ENCODE peak calls at places on chromosomes 2 and 18, in six cellular contexts. M is CD14-positive monocyte, P is tibial artery, G is cardiac fibroblast, K is body of pancreas, E is fibroblast of lung. O is an unnamed sample.

GRCh38 chr18:22676423-22676822 is 256.7 kb upstream of the RBBP8 start:
- DNase-seq in G (peak), E (no peak), K (no peak), M (no peak), P (no peak), O (no peak)

GRCh38 chr2:19746611-19747309 is 155.0 kb downstream of the TTC32 start:
- DNase-seq in M (no peak), G (no peak), E (no peak), K (no peak), P (no peak), O (no peak)

GRCh38 chr2:28268386-28268785 is 124.3 kb upstream of the FOSL2 start:
- DNase-seq in P (no peak), G (peak), E (peak), K (no peak), M (no peak), O (no peak)

GRCh38 chr2:167135691-167136090 is 247.4 kb downstream of the XIRP2 start:
- DNase-seq in K (no peak), P (no peak), M (no peak), G (peak), E (peak), O (no peak)

GRCh38 chr2:147829106-147829505 is 15.7 kb upstream of the ACVR2A start:
- DNase-seq in E (peak), P (no peak), M (no peak), K (no peak), G (peak), O (no peak)

GRCh38 chr2:199458017-199458805 is 472 bp upstream of the SATB2 start:
- DNase-seq in P (no peak), E (peak), G (no peak), M (no peak), K (peak), O (no peak)

GRCh38 chr2:184072470-184072869 is 525.9 kb upstream of the ZNF804A start:
- DNase-seq in M (no peak), K (no peak), E (no peak), G (no peak), P (no peak), O (no peak)

GRCh38 chr18:9348079-9348671 is 13.6 kb downstream of the TWSG1 start:
- DNase-seq in M (no peak), G (peak), E (peak), K (no peak), P (no peak), O (no peak)

GRCh38 chr18:10361660-10362059 is 92.8 kb upstream of the APCDD1 start:
- DNase-seq in K (no peak), E (no peak), P (no peak), M (no peak), G (no peak), O (no peak)

GRCh38 chr2:231393149-231394131 is 2.1 kb upstream of the B3GNT7 start:
- DNase-seq in P (no peak), K (no peak), G (no peak), E (no peak), M (no peak), O (no peak)
- TF ChIP-seq CTCF in P (no peak), K (no peak), G (peak), E (no peak), M (no peak), O (peak)

DNA sequence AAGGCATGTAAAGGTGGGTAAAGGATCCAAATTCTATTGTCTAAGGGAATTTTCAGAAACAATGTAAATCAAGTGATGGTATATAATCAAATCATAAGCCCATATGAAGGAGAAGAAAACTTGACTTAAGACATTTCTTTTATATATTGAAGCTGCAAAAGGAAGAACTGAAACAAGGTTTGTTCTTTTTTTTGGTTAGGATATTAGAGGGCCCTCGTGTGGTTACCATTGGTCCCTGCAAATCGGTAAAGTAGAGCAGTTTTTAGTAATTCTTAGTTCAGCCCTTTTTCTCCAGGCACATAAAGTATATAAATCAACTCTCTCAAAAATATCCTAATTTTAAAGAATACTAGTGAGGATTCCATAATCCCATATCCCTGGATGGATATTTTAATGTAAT is 105.6 kb upstream of the STK17B start:
- DNase-seq in P (no peak), K (no peak), M (no peak), G (peak), E (no peak), O (no peak)
- TF ChIP-seq CTCF in P (peak), K (no peak), M (peak), G (peak), E (peak), O (peak)

GRCh38 chr2:133680399-133681044 is 112.3 kb upstream of the NCKAP5 start:
- DNase-seq in E (no peak), P (no peak), M (no peak), G (peak), K (no peak), O (no peak)
- TF ChIP-seq CTCF in E (no peak), P (no peak), M (no peak), G (no peak), K (no peak), O (peak)

GRCh38 chr2:8524823-8525222 is 157.0 kb upstream of the ID2 start:
- DNase-seq in K (no peak), E (no peak), M (no peak), G (no peak), P (no peak), O (no peak)

GRCh38 chr2:8525236-8525581 is 156.6 kb upstream of the ID2 start:
- DNase-seq in M (no peak), P (no peak), E (no peak), K (no peak), G (no peak), O (no peak)

GRCh38 chr2:8526403-8526696 is 155.5 kb upstream of the ID2 start:
- DNase-seq in M (no peak), P (no peak), E (no peak), K (no peak), G (no peak), O (no peak)

GRCh38 chr2:8527031-8527430 is 154.8 kb upstream of the ID2 start:
- DNase-seq in K (no peak), M (no peak), E (no peak), G (no peak), P (no peak), O (no peak)

DNA sequence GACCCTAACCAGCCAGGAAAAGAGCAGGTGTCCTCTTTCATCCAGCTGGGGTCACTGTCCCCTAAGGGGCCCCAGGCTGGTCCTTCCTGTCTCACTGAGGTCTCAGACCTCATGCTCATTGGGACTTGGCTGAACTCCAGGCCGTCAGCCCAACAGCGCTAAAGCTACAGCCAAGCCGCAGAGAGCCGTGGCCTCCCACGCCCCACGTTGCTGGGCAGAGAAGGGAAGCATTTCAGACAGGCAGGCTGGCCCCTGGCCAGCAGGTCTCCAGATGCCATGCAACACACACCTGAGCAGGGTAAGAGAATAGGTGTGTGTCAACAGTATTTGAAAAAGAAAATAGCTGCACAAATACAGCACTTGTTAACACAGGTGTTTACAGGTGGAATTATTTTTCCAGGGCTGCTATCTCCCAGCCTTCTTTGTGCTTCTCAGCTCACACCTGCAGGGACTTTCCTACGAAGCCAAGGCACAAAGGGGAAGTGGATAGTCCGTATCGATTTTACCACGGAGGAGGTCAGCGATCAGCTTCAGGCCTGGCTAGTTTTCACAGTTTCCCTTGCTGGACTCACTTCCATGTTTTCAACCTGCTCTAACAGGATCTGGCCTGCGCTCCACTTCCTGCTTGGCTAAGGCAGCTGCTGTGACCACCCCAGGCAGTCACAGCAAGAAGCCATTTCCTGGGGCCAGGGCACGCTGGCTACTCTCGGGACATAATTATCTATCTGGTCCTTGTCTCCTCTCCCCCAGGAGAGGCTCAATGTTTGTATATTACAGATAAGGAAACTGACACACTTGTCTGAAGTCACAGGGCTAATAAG is 156.1 kb upstream of the ID2 start:
- DNase-seq in M (peak), E (peak), P (peak), K (peak), G (peak), O (no peak)
- TF ChIP-seq CTCF in M (peak), E (no peak), P (no peak), K (no peak), G (no peak), O (peak)

DNA sequence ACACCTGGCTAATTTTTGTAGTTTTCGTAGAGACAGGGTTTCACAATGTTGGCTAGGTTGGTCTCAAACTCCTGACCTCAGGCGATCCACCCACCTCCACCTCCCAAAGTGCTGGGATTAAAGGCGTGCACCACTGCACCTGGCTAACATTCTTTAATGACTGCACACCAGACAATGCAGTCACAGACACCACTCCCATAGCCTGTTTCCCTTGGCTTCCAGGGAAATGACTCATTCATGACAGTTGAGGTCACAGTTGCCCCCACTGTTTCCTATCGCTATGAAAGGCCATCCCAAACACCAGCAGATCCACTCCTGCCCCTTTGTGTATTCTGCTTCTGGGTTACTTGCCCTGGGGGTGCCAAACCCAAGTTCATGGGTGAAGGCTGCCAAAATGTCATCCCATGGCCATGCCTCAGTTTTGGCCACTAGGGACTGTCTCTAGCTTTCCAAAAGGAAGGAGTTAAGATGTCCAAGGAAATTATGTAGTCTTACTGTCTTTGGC is 8.7 kb downstream of the CHMP1B start:
- DNase-seq in M (no peak), P (no peak), G (peak), K (no peak), E (peak), O (no peak)
- TF ChIP-seq CTCF in M (no peak), P (no peak), G (peak), K (no peak), E (peak), O (peak)